ENCODE peak calls at places on chromosomes 11 and 22, in five cellular contexts. W is WTC11, B is body of pancreas, S is neural crest cell, H is fibroblast of the aortic adventitia. U is an unnamed sample.

GRCh38 chr11:109849946-109850345 is 243.2 kb upstream of the ZC3H12C start:
- DNase-seq in W (no peak), H (no peak), S (no peak), B (no peak), U (no peak)

GRCh38 chr11:38156495-38157146 is 1558.6 kb upstream of the RAG2 start:
- DNase-seq in S (no peak), B (no peak), H (no peak), W (no peak), U (no peak)

GRCh38 chr11:12538889-12539421 is 135.3 kb upstream of the TEAD1 start:
- DNase-seq in H (no peak), S (no peak), W (no peak), B (no peak), U (no peak)

GRCh38 chr22:29916007-29916544 is 33.1 kb downstream of the MTMR3 start:
- DNase-seq in S (no peak), B (no peak), W (no peak), H (no peak), U (no peak)

GRCh38 chr22:46935506-46936377 is 173.3 kb downstream of the TBC1D22A start:
- DNase-seq in S (peak; percentile 26), H (no peak), W (no peak), B (no peak), U (no peak)

GRCh38 chr11:129910360-129910759 is 15.0 kb upstream of the NFRKB start:
- DNase-seq in B (no peak), S (no peak), W (peak; percentile 44), H (no peak), U (no peak)

GRCh38 chr11:134529212-134530096 is 117.4 kb upstream of the B3GAT1 start:
- DNase-seq in S (no peak), B (no peak), W (no peak), H (no peak), U (no peak)

GRCh38 chr11:36070215-36070976 is 126.5 kb downstream of the LDLRAD3 start:
- DNase-seq in H (no peak), W (peak; percentile 31), B (no peak), S (no peak), U (no peak)

GRCh38 chr22:33513388-33514336 is 406.6 kb downstream of the LARGE1 start:
- DNase-seq in H (peak; percentile 62), W (no peak), B (peak; percentile 7), S (no peak), U (no peak)

GRCh38 chr22:43408009-43408408 is 3.8 kb upstream of the MPPED1 start:
- DNase-seq in H (no peak), B (no peak), S (no peak), W (no peak), U (no peak)

GRCh38 chr11:128929991-128930390 is 12.7 kb downstream of the TP53AIP1 start:
- DNase-seq in B (no peak), S (no peak), H (peak; percentile 18), W (no peak), U (no peak)

GRCh38 chr22:42878561-42879305 is 21.7 kb upstream of the ARFGAP3 start:
- DNase-seq in B (no peak), W (no peak), H (no peak), S (no peak), U (no peak)

GRCh38 chr11:114263510-114264170 is 32.6 kb upstream of the NNMT start:
- DNase-seq in W (no peak), H (no peak), S (no peak), B (no peak), U (no peak)

GRCh38 chr11:7573193-7573557 is 59.4 kb downstream of the PPFIBP2 start:
- DNase-seq in W (no peak), B (no peak), S (no peak), H (peak; percentile 49), U (no peak)

DNA sequence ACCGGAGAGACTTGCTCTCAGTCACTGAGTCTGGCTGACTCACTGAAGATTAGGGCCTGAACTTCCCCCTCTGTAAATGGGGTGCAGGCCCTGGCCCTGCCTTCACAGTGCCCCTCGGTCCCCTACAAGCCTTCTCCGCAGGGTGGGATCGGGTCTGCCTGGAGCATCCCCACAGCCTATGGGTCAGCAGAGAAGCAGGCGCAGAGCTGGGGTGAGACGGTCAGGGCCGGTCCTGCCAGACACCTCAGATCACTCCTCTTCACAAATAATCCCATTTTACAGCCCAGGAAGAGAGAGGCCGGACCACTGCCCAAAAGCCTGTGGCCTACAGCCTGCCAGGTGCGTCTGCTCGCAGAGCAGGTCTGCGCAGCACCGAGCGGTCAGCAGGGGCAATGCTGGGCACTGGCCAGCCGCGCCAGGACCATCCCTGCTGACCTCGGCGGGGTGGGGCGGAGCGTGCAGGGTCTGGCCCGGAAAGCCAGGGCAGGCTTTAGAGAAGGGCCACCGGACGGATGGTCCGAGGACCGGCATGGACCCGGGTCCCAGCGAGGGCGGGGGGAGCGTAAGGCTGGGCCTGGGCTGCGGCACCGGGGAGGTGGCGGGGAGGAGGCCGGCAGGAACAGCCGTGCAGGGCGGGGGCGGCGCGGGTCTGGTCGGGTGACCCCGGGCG is 518 bp upstream of the SEPTIN5 start:
- DNase-seq in S (peak; percentile 45), H (no peak), B (no peak), W (peak; percentile 52), U (peak; percentile 28)
- TF ChIP-seq CTCF in S (no peak), H (no peak), B (peak; percentile 4), W (no peak), U (no peak)

DNA sequence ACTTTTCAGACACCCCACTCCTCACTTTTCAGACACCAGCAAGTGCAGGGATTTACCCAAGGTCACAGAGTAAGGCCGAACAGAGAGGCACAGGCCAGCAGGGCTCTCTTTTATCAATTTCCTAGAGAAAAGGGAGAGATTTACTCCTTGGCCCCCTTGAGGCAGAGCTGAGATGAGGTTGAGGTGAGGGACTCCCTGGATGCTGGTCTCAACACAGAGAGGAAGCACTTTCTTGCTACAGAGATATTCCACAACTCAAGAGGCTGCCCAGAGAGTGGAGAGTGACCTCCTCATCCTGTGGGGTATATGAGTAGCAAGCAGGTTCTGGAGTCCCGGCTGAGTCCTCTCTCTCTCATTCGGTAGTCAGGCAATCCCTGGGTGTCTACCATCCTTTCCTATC is 2.0 kb upstream of the ARHGEF17 start:
- DNase-seq in W (no peak), H (no peak), B (no peak), S (no peak), U (no peak)
- TF ChIP-seq CTCF in W (no peak), H (peak; percentile 7), B (no peak), S (no peak), U (no peak)

GRCh38 chr11:61973603-61974162 is 6.2 kb upstream of the FTH1 start:
- DNase-seq in W (no peak), B (no peak), S (no peak), H (peak; percentile 65), U (no peak)
- TF ChIP-seq CTCF in W (no peak), B (no peak), S (no peak), H (peak; percentile 10), U (no peak)

GRCh38 chr11:102812188-102812587 is 14.2 kb upstream of the MMP1 start:
- DNase-seq in H (no peak), W (no peak), S (no peak), B (no peak), U (no peak)

GRCh38 chr11:102813484-102813883 is 15.5 kb upstream of the MMP1 start:
- DNase-seq in S (no peak), H (no peak), W (no peak), B (no peak), U (no peak)

GRCh38 chr11:102807921-102808320 is 10.0 kb upstream of the MMP1 start:
- DNase-seq in H (no peak), B (no peak), S (peak; percentile 12), W (peak; percentile 87), U (peak; percentile 75)

GRCh38 chr11:102806296-102806695 is 8.3 kb upstream of the MMP1 start:
- DNase-seq in B (no peak), H (peak; percentile 92), W (no peak), S (no peak), U (no peak)

GRCh38 chr11:102810943-102811528 is 13.1 kb upstream of the MMP1 start:
- DNase-seq in S (peak; percentile 3), H (peak; percentile 63), B (no peak), W (no peak), U (no peak)
- TF ChIP-seq CTCF in S (peak; percentile 61), H (peak; percentile 76), B (peak; percentile 33), W (no peak), U (peak; percentile 36)

DNA sequence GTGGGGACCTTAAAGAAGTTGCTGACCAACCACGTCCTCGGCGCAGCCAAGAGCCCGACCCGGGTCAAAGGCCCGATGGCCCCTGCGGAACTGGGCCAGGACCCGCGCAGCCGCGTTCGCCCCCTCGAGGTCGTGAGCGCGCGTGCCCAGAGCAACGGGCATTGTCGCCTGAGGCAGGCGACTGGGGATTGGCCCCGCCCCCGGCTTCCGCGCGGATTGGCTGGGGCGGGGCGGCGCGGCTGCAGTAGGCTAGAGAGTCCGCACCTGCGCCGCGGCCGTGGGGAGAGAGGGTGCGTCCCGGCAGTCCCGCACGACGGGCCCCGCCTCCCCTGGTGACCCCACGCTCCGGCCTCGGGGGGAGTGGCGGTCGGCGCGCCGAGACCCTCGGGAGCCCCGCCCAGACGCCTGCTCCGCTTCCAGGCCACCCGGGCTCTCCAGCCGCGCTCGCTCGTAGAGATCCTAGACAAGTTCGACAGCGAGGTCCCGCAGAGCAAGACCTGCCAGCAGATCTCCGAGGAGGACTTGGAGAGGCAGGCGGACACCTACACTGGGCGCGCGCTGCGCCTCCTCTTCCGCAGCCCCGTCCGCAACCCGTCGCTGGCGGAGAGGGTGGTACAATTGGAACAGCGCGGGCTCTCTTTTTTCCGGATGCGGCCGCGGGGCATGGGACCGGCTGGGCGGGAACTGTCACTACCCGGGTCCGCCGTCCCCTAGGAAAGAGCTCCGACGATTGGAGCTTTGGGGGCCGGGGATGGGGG is 8.3 kb upstream of the PPIL2 start:
- DNase-seq in H (no peak), W (peak; percentile 80), S (peak; percentile 72), B (peak; percentile 83), U (peak; percentile 91)
- TF ChIP-seq CTCF in H (peak; percentile 7), W (no peak), S (peak; percentile 41), B (peak; percentile 49), U (peak; percentile 22)

U was measured in Calu3.